ENCODE peak calls at places on chromosomes 6 and 20, in nine cellular contexts. V, L, D, X, H, P, W, A and C are unnamed samples. For H3K27me3 and H3K36me3, the result is how much of the 10 kb centered on the place peaks cover.

GRCh38 chr6:17928514-17929430 is 58.7 kb downstream of the KIF13A start:
- DNase-seq in V (no peak), L (no peak), D (no peak), X (no peak), H (no peak), P (no peak), W (no peak), A (peak), C (no peak)

GRCh38 chr6:163254341-163254835 is 160.1 kb upstream of the QKI start:
- DNase-seq in V (no peak), L (no peak), D (no peak), X (no peak), H (no peak), P (no peak), W (no peak), A (no peak), C (no peak)

GRCh38 chr6:40244684-40245083 is 310.4 kb upstream of the MOCS1 start:
- DNase-seq in V (no peak), L (no peak), D (no peak), X (no peak), H (no peak), P (no peak), W (no peak), A (no peak), C (no peak)

GRCh38 chr6:24105146-24105545 is 20.9 kb upstream of the NRSN1 start:
- DNase-seq in V (no peak), L (no peak), D (no peak), X (no peak), H (no peak), P (no peak), W (no peak), A (no peak), C (no peak)

GRCh38 chr6:29603930-29604329 is 19.0 kb downstream of the OR2H2 start:
- DNase-seq in V (no peak), L (no peak), D (no peak), X (no peak), H (no peak), P (no peak), W (no peak), A (no peak), C (no peak)

GRCh38 chr6:139820191-139820590 is 445.7 kb upstream of the CITED2 start:
- DNase-seq in V (no peak), L (no peak), D (no peak), X (no peak), H (no peak), P (no peak), W (peak), A (peak), C (no peak)

GRCh38 chr6:10385512-10386132 is 29.3 kb downstream of the TFAP2A start:
- DNase-seq in V (no peak), L (no peak), D (peak), X (no peak), H (no peak), P (no peak), W (no peak), A (no peak), C (peak)

GRCh38 chr20:48455606-48456360 is 372.0 kb downstream of the PREX1 start:
- DNase-seq in V (no peak), L (no peak), D (no peak), X (no peak), H (no peak), P (no peak), W (no peak), A (no peak), C (no peak)

GRCh38 chr6:82251942-82252341 is 4.4 kb upstream of the IBTK start:
- DNase-seq in V (no peak), L (no peak), D (peak), X (no peak), H (no peak), P (peak), W (peak), A (peak), C (peak)

GRCh38 chr6:56381852-56382251 is 134.5 kb upstream of the COL21A1 start:
- DNase-seq in V (no peak), L (no peak), D (no peak), X (no peak), H (no peak), P (peak), W (no peak), A (peak), C (no peak)

GRCh38 chr6:118725944-118726343 is 74.6 kb upstream of the CEP85L start:
- DNase-seq in V (no peak), L (peak), D (peak), X (no peak), H (no peak), P (no peak), W (no peak), A (no peak), C (no peak)

GRCh38 chr20:48679603-48680002 is 148.2 kb downstream of the PREX1 start:
- DNase-seq in V (no peak), L (no peak), D (peak), X (no peak), H (no peak), P (peak), W (peak), A (no peak), C (peak)

GRCh38 chr20:58713801-58714339 is 21.3 kb downstream of the NPEPL1 start:
- DNase-seq in V (no peak), L (no peak), D (no peak), X (no peak), H (peak), P (no peak), W (no peak), A (no peak), C (no peak)

GRCh38 chr6:11650297-11650696 is 112.7 kb downstream of the TMEM170B start:
- DNase-seq in V (peak), L (no peak), D (peak), X (no peak), H (no peak), P (no peak), W (no peak), A (peak), C (peak)

GRCh38 chr20:61370841-61371303 is 118.8 kb downstream of the CDH4 start:
- DNase-seq in V (no peak), L (no peak), D (no peak), X (no peak), H (no peak), P (no peak), W (no peak), A (no peak), C (no peak)

GRCh38 chr6:164520916-164521315 is 788.5 kb downstream of the C6orf118 start:
- DNase-seq in V (no peak), L (no peak), D (no peak), X (no peak), H (peak), P (no peak), W (no peak), A (no peak), C (no peak)

GRCh38 chr20:45445805-45446562 is 23.6 kb upstream of the WFDC2 start:
- DNase-seq in V (no peak), L (no peak), D (peak), X (peak), H (no peak), P (peak), W (peak), A (no peak), C (peak)

GRCh38 chr6:3286641-3287171 is 28.0 kb downstream of the PSMG4 start:
- DNase-seq in V (no peak), L (no peak), D (no peak), X (no peak), H (no peak), P (no peak), W (no peak), A (no peak), C (no peak)

GRCh38 chr6:41691426-41692079 is 43.9 kb downstream of the TFEB start:
- DNase-seq in V (peak), L (no peak), D (peak), X (no peak), H (no peak), P (no peak), W (no peak), A (no peak), C (no peak)

GRCh38 chr6:111651185-111652034 is 45.7 kb upstream of the TRAF3IP2 start:
- DNase-seq in V (no peak), L (no peak), D (no peak), X (no peak), H (no peak), P (no peak), W (no peak), A (no peak), C (no peak)

GRCh38 chr20:46583411-46584214 is 33.2 kb upstream of the OCSTAMP start:
- DNase-seq in V (no peak), L (no peak), D (peak), X (no peak), H (no peak), P (no peak), W (no peak), A (no peak), C (peak)

GRCh38 chr6:168597471-168597875 is 156.5 kb downstream of the SMOC2 start:
- DNase-seq in V (no peak), L (no peak), D (no peak), X (no peak), H (no peak), P (peak), W (no peak), A (no peak), C (no peak)

GRCh38 chr6:9933674-9934073 is 481.2 kb downstream of the TFAP2A start:
- DNase-seq in V (no peak), L (no peak), D (no peak), X (no peak), H (no peak), P (no peak), W (no peak), A (peak), C (no peak)

GRCh38 chr6:126773122-126773805 is 345.2 kb upstream of the RSPO3 start:
- DNase-seq in V (no peak), L (no peak), D (peak), X (no peak), H (no peak), P (no peak), W (no peak), A (peak), C (no peak)

GRCh38 chr6:168941036-168941435 is 312.6 kb downstream of the THBS2 start:
- DNase-seq in V (no peak), L (no peak), D (no peak), X (no peak), H (no peak), P (no peak), W (no peak), A (no peak), C (no peak)

GRCh38 chr6:166435574-166435973 is 52.8 kb upstream of the MPC1 start:
- DNase-seq in V (no peak), L (peak), D (no peak), X (no peak), H (no peak), P (peak), W (no peak), A (no peak), C (no peak)

GRCh38 chr20:23627501-23627900 is 10.3 kb downstream of the CST3 start:
- DNase-seq in V (no peak), L (no peak), D (no peak), X (no peak), H (no peak), P (no peak), W (no peak), A (peak), C (no peak)

DNA sequence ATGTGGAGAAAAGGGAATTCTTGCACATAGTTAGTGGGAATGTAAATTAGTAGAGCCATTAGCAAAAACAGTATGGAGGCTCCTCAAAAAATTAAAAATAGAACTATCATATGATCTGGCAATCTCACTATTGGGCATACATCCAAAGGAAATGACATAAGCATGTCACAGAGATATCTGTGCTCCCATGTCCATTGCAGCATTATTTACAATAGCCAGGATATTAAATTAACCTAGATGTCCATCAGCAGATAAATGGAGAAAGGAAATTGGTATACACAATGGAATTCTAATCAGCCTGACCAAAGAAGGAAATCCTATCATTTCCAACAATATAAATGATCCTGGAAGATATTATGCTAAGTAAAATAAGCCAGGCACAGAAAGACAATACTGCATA is 2.8 kb downstream of the SIRPB1 start:
- DNase-seq in V (no peak), L (no peak), D (no peak), X (no peak), H (no peak), P (no peak), W (no peak), A (peak), C (no peak)
- H3K4me3 ChIP-seq in V (no peak), L (no peak), D (no peak), X (no peak), H (no peak), P (no peak), W (no peak), A (no peak), C (no peak)

GRCh38 chr6:30947231-30947630 is 6.5 kb downstream of the MUCL3 start:
- DNase-seq in V (no peak), L (no peak), D (no peak), X (no peak), H (no peak), P (no peak), W (no peak), A (no peak), C (no peak)
- H3K27me3 ChIP-seq in V (under half), L (under half), D (under half), X (under half), H (under half), P (under half), W (under half), A (under half), C (under half)

DNA sequence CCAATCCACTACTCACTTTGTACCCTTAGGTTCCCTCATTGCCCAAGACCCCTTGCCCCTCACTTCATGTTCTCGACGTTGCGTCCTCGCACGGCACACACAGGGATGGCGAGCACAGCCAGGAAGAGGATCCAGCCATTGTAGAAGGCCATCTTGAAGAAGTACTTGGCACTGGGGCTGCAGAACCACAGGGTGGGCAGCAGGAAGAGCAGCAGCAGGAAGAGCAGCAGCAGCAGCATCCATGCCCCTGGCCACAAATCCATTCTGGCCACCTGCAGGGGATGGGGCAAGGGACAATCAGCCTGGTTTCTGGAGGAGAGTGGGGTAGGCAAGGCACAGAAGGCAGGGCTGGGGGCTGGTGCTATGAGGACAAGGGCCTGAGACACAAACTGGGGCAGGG is 4.7 kb downstream of the AGPAT1 start:
- DNase-seq in V (no peak), L (no peak), D (no peak), X (no peak), H (no peak), P (no peak), W (no peak), A (no peak), C (no peak)
- H3K36me3 ChIP-seq in V (under half), L (under half), D (under half), X (under half), H (under half), P (under half), W (under half), A (under half), C (under half)

GRCh38 chr20:63651942-63652191 is 1.4 kb downstream of the STMN3 start:
- DNase-seq in V (no peak), L (no peak), D (peak), X (peak), H (no peak), P (no peak), W (no peak), A (no peak), C (peak)
- H3K4me3 ChIP-seq in V (no peak), L (peak), D (peak), X (peak), H (peak), P (no peak), W (peak), A (peak), C (peak)

GRCh38 chr20:62488470-62488869 is 12.7 kb upstream of the GATA5 start:
- DNase-seq in V (no peak), L (no peak), D (no peak), X (no peak), H (no peak), P (no peak), W (no peak), A (no peak), C (no peak)

GRCh38 chr20:62486431-62486954 is 10.7 kb upstream of the GATA5 start:
- DNase-seq in V (no peak), L (no peak), D (no peak), X (no peak), H (no peak), P (no peak), W (no peak), A (no peak), C (no peak)

GRCh38 chr20:62485701-62486089 is 9.9 kb upstream of the GATA5 start:
- DNase-seq in V (no peak), L (no peak), D (no peak), X (no peak), H (no peak), P (no peak), W (no peak), A (no peak), C (no peak)

GRCh38 chr20:62487564-62488086 is 11.8 kb upstream of the GATA5 start:
- DNase-seq in V (no peak), L (no peak), D (no peak), X (no peak), H (no peak), P (peak), W (no peak), A (no peak), C (peak)

DNA sequence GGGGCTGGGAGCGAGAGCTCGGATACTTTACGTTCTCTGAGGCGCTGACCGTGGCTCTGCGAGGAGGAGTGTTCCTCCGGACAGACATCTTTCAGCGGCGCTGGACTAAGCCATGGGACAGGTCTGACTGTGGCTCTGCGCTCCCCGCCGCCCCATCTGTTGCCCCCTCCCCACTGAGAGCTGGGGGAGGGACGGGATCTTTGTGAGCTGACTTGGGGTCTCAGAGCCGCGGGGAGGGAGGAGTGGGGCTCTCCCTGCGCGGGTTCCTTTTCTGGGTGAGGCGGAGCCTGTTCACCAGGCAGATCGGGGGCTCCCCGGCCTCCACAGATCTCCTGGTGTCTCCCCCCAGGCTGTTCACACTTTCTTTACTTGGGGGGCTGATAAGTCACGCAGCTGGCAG is 11.3 kb upstream of the GATA5 start:
- DNase-seq in V (no peak), L (no peak), D (no peak), X (no peak), H (no peak), P (no peak), W (no peak), A (no peak), C (peak)
- H3K27me3 ChIP-seq in V (under half), L (under half), D (under half), X (under half), H (half or more), P (under half), W (under half), A (under half), C (under half)

DNA sequence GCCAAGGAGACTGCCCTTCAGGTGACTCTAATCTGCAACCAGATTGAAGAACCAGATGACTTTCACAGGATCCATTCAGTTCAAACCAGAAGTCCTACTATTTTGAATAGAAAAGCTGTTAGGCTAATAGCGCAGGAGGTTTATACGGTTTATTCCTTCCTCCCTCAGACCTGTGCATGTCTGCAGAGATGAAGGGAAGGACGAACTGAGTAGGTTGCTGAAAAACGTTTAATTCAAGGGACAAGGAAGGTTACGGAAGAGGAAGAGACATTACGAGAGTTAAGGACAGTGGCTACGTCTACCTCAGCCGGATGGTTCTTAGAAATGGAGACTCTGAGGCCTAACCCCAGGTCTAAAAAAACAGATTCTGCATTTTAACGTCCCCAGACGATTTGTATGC is 978 bp downstream of the AURKA start:
- DNase-seq in V (no peak), L (no peak), D (no peak), X (no peak), H (peak), P (peak), W (no peak), A (no peak), C (no peak)
- H3K36me3 ChIP-seq in V (under half), L (under half), D (under half), X (under half), H (under half), P (under half), W (under half), A (under half), C (under half)

DNA sequence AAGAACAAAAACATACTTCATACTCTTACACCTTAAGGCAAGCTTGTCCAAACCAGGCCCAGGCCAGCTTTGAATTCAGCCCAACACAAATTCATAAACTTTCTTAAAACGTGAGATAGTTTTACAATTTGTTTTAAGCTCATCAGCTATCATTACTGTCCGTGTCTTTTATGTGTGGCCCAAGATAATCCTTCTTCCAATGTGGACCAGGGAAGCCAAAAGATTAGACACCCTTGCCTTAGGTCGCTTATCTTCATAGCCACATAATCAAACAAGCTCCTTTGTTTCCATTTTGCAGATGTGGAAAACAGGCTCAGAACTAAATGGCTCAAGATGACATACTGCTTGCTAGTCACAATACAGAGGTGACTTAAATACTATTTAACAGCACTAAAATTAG is 6.0 kb downstream of the SALL4 start:
- DNase-seq in V (no peak), L (no peak), D (no peak), X (no peak), H (no peak), P (no peak), W (no peak), A (no peak), C (no peak)
- H3K4me3 ChIP-seq in V (no peak), L (no peak), D (peak), X (no peak), H (no peak), P (no peak), W (no peak), A (no peak), C (no peak)

GRCh38 chr6:1617466-1618304 is 8.0 kb downstream of the FOXC1 start:
- DNase-seq in V (no peak), L (no peak), D (peak), X (no peak), H (no peak), P (no peak), W (no peak), A (no peak), C (peak)
- H3K27me3 ChIP-seq in V (under half), L (under half), D (half or more), X (half or more), H (half or more), P (under half), W (under half), A (under half), C (half or more)

DNA sequence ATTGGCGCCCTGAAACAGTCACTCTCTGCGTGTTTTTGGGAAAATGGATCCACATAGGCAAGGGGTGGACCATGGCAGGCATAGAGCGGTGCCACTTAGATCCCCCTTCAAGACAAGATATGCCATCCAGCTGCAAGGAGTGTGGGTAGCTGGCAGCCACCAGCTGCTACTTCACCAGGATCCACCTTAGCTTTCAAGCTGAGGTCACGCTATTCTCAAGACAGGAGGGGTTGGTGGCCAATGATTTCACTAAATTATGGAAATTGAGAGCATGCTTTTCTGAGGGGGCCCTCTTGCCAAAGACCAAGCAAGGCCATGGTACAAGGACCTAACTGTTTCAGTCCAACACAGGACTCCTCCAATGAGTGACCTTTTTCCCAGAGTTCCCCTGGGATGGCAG is 16.3 kb downstream of the HEBP2 start:
- DNase-seq in V (no peak), L (no peak), D (no peak), X (no peak), H (peak), P (no peak), W (no peak), A (no peak), C (no peak)
- H3K36me3 ChIP-seq in V (under half), L (under half), D (under half), X (under half), H (under half), P (under half), W (under half), A (under half), C (under half)